ENCODE peak calls at places on chromosomes 11 and 22, in six cellular contexts. X, A, P, J, S and K are unnamed samples.

GRCh38 chr22:50296658-50297490 is 10.6 kb downstream of the PLXNB2 start:
- DNase-seq in X (no peak), A (no peak), P (no peak), J (no peak), S (no peak), K (no peak)

GRCh38 chr11:4825132-4825531 is 4.0 kb downstream of the OR51F2 start:
- DNase-seq in X (no peak), A (no peak), P (no peak), J (no peak), S (no peak), K (no peak)

GRCh38 chr11:66956689-66957290 is 1.4 kb downstream of the PC start:
- DNase-seq in X (no peak), A (peak; percentile 25), P (no peak), J (peak; percentile 75), S (no peak), K (no peak)

GRCh38 chr22:45488764-45489370 is 13.8 kb upstream of the FBLN1 start:
- DNase-seq in X (no peak), A (no peak), P (no peak), J (no peak), S (no peak), K (no peak)

GRCh38 chr22:29330291-29330690 is 14.8 kb upstream of the RASL10A start:
- DNase-seq in X (no peak), A (no peak), P (no peak), J (no peak), S (no peak), K (no peak)

GRCh38 chr11:35525501-35526175 is at the start of gene PAMR1:
- DNase-seq in X (no peak), A (no peak), P (no peak), J (peak; percentile 74), S (no peak), K (no peak)

GRCh38 chr11:103582351-103582909 is 454.0 kb upstream of the DDI1 start:
- DNase-seq in X (no peak), A (no peak), P (no peak), J (no peak), S (no peak), K (no peak)

GRCh38 chr11:70783356-70783755 is 385.0 kb downstream of the CTTN start:
- DNase-seq in X (no peak), A (no peak), P (no peak), J (no peak), S (no peak), K (no peak)

GRCh38 chr11:62497132-62497915 is 49.3 kb downstream of the AHNAK start:
- DNase-seq in X (no peak), A (peak; percentile 40), P (no peak), J (peak; percentile 24), S (peak; percentile 23), K (peak; percentile 69)

GRCh38 chr11:125902315-125902926 is 585 bp downstream of the PUS3 start:
- DNase-seq in X (no peak), A (no peak), P (no peak), J (no peak), S (no peak), K (no peak)

GRCh38 chr11:46977940-46978595 is 41.5 kb downstream of the CSTPP1 start:
- DNase-seq in X (no peak), A (no peak), P (no peak), J (peak; percentile 16), S (no peak), K (peak; percentile 26)

GRCh38 chr11:65090628-65091027 is 5.4 kb upstream of the VPS51 start:
- DNase-seq in X (no peak), A (no peak), P (no peak), J (no peak), S (no peak), K (no peak)

GRCh38 chr11:73404048-73404447 is 27.8 kb downstream of the RELT start:
- DNase-seq in X (no peak), A (no peak), P (no peak), J (peak; percentile 59), S (no peak), K (peak; percentile 69)

GRCh38 chr11:1232328-1233321 is 9.8 kb downstream of the MUC5B start:
- DNase-seq in X (no peak), A (no peak), P (no peak), J (no peak), S (no peak), K (no peak)

GRCh38 chr11:76903325-76903724 is 42.6 kb downstream of the ACER3 start:
- DNase-seq in X (no peak), A (no peak), P (no peak), J (no peak), S (no peak), K (no peak)

GRCh38 chr11:75896843-75897419 is 81.9 kb downstream of the UVRAG start:
- DNase-seq in X (peak; percentile 37), A (peak; percentile 54), P (no peak), J (no peak), S (peak; percentile 37), K (peak; percentile 34)

GRCh38 chr11:101706541-101706940 is 122.7 kb upstream of the TRPC6 start:
- DNase-seq in X (peak; percentile 13), A (no peak), P (no peak), J (peak; percentile 17), S (no peak), K (no peak)

GRCh38 chr11:91199866-91200265 is 977.0 kb upstream of the CHORDC1 start:
- DNase-seq in X (peak; percentile 11), A (no peak), P (no peak), J (peak; percentile 75), S (no peak), K (no peak)

GRCh38 chr11:113895367-113896155 is 9.0 kb upstream of the HTR3B start:
- DNase-seq in X (no peak), A (no peak), P (no peak), J (no peak), S (no peak), K (no peak)

GRCh38 chr22:35630387-35630793 is 13.3 kb upstream of the MB start:
- DNase-seq in X (no peak), A (no peak), P (no peak), J (peak; percentile 18), S (no peak), K (peak; percentile 29)

GRCh38 chr11:101441747-101442146 is 142.1 kb downstream of the TRPC6 start:
- DNase-seq in X (no peak), A (no peak), P (no peak), J (peak; percentile 50), S (no peak), K (no peak)

GRCh38 chr22:28369849-28370248 is 309.8 kb downstream of the TTC28 start:
- DNase-seq in X (no peak), A (peak; percentile 61), P (no peak), J (no peak), S (peak; percentile 68), K (no peak)

GRCh38 chr22:32752868-32753520 is 48.5 kb upstream of the TIMP3 start:
- DNase-seq in X (no peak), A (no peak), P (no peak), J (peak; percentile 83), S (no peak), K (peak; percentile 58)